ENCODE peak calls at places on chromosomes 4 and X, in four cellular contexts. O, J, E and I are unnamed samples. For H3K4me1, the result is how much of the 10 kb centered on the place peaks cover.

GRCh38 chr4:138688531-138689181 is 326.9 kb upstream of the NOCT start:
- DNase-seq in E (no peak), J (no peak), O (no peak), I (no peak)

GRCh38 chrX:129403974-129404669 is 119.2 kb downstream of the SMARCA1 start:
- DNase-seq in E (no peak), J (no peak), O (no peak), I (no peak)

GRCh38 chr4:71187399-71188196 is 151.2 kb upstream of the SLC4A4 start:
- DNase-seq in J (no peak), O (peak), E (peak), I (peak)

GRCh38 chr4:89653012-89653411 is 183.9 kb downstream of the SNCA start:
- DNase-seq in E (no peak), O (no peak), J (no peak), I (no peak)

GRCh38 chr4:140049024-140049923 is 104.7 kb downstream of the MAML3 start:
- DNase-seq in J (peak), O (peak), E (peak), I (peak)

GRCh38 chr4:122771724-122772123 is 39.2 kb downstream of the BBS12 start:
- DNase-seq in J (no peak), O (no peak), E (no peak), I (no peak)

GRCh38 chr4:69731826-69732225 is 28.6 kb downstream of the SULT1B1 start:
- DNase-seq in J (no peak), O (peak), E (no peak), I (no peak)

GRCh38 chrX:49040376-49040955 is 2.7 kb downstream of the TFE3 start:
- DNase-seq in O (peak), E (no peak), J (no peak), I (no peak)

GRCh38 chr4:21901831-21902230 is 46.7 kb downstream of the KCNIP4 start:
- DNase-seq in O (no peak), J (no peak), E (no peak), I (no peak)

GRCh38 chr4:94680131-94680862 is 77.5 kb upstream of the BMPR1B start:
- DNase-seq in J (no peak), O (no peak), E (no peak), I (no peak)

GRCh38 chr4:106201373-106201772 is 114.6 kb downstream of the TBCK start:
- DNase-seq in J (peak), E (no peak), O (peak), I (peak)

GRCh38 chrX:46456125-46456922 is 88.9 kb downstream of the ZNF674 start:
- DNase-seq in J (no peak), O (peak), E (no peak), I (no peak)

GRCh38 chr4:16627999-16628398 is 270.4 kb downstream of the LDB2 start:
- DNase-seq in O (peak), J (no peak), E (no peak), I (no peak)

GRCh38 chr4:73104695-73105094 is 35.2 kb upstream of the COX18 start:
- DNase-seq in E (no peak), O (no peak), J (no peak), I (no peak)

GRCh38 chr4:25767877-25768475 is 94.8 kb downstream of the SEL1L3 start:
- DNase-seq in O (peak), E (peak), J (peak), I (peak)

GRCh38 chr4:182846041-182846440 is 71.1 kb downstream of the DCTD start:
- DNase-seq in E (no peak), O (no peak), J (no peak), I (no peak)

GRCh38 chr4:42750091-42750490 is 93.2 kb upstream of the ATP8A1 start:
- DNase-seq in J (no peak), E (no peak), O (no peak), I (peak)

GRCh38 chr4:1809754-1810502 is 16.8 kb downstream of the FGFR3 start:
- DNase-seq in J (peak), E (peak), O (peak), I (peak)

GRCh38 chr4:163556169-163556568 is 61.7 kb downstream of the TMA16 start:
- DNase-seq in O (no peak), E (no peak), J (no peak), I (no peak)

DNA sequence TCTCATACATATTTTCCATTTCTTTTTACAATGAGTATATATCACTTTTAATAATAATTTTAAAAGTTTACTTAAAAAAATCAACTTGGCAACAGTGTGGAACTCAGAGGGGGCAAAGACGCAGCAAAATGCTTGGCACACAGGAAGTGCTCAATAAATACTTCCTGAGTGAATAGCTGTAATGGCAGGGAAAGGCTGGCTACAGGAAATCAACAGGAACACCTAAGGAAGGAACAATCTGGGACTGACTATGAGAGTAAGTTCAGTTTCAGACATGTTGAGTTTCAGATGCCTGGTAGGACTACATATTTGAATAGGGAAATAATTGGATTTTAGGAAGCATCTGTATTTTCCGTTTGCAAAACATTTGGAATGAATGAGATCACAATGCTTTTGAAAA is 137.6 kb downstream of the SCLT1 start:
- DNase-seq in O (no peak), J (no peak), E (no peak), I (no peak)
- H3K4me3 ChIP-seq in O (no peak), J (no peak), E (no peak), I (no peak)

DNA sequence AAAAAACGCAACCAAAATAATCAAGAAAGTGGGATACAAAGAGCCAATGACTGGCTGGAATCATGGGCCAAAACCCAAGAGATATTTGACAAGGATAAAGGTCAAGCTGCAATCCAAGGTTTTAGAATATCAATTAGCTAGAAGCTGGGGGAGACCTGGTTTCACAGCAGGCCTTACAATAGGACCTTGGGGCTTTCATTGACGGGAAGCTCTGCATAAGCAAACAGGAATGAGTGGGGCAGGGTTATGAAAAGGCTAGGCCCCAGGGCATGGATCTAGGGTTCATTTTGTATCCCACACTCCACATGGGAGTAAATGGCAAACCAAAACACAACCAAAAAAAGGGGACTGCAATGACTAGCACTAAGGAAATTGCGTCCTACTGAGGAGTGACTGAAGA is 215.3 kb downstream of the HS6ST2 start:
- DNase-seq in O (no peak), E (no peak), J (no peak), I (no peak)
- H3K4me1 ChIP-seq in O (under half), E (under half), J (under half), I (under half)

GRCh38 chr4:118995693-118996391 is 107.2 kb downstream of the SYNPO2 start:
- DNase-seq in E (no peak), J (no peak), O (no peak), I (no peak)

GRCh38 chr4:118991686-118992085 is 103.0 kb downstream of the SYNPO2 start:
- DNase-seq in E (no peak), J (no peak), O (no peak), I (no peak)

GRCh38 chr4:118993329-118993728 is 104.7 kb downstream of the SYNPO2 start:
- DNase-seq in J (no peak), E (no peak), O (no peak), I (no peak)

GRCh38 chr4:118992149-118992548 is 103.5 kb downstream of the SYNPO2 start:
- DNase-seq in J (no peak), E (no peak), O (no peak), I (no peak)

DNA sequence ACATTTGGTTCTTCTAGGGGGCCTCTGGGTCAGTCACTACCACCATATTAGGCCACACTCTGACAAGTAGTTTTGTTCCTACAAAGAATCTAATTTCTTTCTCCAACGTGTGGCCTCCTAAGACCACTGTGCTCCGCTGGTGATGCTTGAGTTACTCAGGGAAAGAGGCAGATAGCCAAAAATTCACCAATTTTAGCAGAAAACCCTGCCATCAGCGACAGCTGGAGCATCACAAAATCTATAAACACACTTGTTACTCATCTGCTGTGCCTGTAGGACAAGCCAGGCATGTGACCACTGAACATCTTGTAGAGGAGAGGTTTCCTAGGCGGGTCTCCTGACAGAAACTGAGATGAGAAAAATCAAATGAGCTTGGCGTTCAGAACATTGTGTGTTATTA is 105.4 kb downstream of the SYNPO2 start:
- DNase-seq in J (no peak), E (peak), O (no peak), I (peak)
- H3K27ac ChIP-seq in J (no peak), E (peak), O (no peak), I (peak)

GRCh38 chr4:187726485-187726884 is 269.1 kb upstream of the ZFP42 start:
- DNase-seq in J (no peak), E (no peak), O (no peak), I (no peak)
- H3K4me3 ChIP-seq in J (no peak), E (no peak), O (no peak), I (no peak)

DNA sequence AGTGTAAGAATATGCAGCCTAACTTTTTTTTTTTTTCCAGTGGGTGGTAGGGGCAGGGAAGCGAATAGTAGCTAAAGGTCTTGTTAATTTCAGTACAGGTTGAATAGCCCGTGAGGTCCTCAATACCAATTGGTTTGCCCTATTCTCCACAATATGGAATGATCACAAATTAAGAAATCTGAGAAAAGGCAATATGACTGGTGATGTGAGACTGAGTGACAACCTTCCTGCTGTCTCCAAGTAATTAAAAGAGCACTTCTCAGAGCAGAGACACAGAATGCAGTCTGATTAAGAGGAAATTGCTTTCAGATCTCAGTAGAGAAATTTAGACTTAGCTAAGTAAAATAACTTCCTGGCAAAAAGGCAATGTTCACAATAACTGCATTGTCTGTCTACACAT is 22.9 kb downstream of the GPR174 start:
- DNase-seq in E (no peak), J (no peak), O (no peak), I (no peak)
- H3K4me1 ChIP-seq in E (under half), J (under half), O (under half), I (under half)

DNA sequence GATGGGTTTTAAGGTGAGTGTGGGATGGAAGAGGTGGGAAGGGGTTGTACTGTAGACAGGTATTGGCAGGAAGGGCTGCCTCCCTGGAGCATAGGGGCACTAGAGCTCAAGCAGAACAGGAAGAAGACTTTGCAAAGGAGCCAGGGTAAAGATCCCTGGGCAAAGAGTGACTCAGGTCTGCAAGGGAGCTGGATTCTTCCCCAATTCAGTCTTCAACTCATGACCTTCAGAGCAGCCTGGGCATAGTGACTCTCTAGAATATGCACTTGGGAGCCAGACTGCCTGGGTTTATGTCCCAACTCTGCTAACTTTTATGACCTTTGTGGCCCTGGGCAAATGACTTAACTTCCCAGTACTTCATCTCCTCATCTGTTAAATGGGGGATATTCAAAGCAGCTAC is 4.0 kb downstream of the LONRF3 start:
- DNase-seq in E (no peak), J (no peak), O (no peak), I (no peak)
- H3K27ac ChIP-seq in E (no peak), J (no peak), O (no peak), I (no peak)

GRCh38 chr4:130403221-130403620 is 1307.3 kb downstream of the C4orf33 start:
- DNase-seq in O (no peak), E (no peak), J (no peak), I (no peak)
- H3K4me3 ChIP-seq in O (no peak), E (no peak), J (no peak), I (no peak)

DNA sequence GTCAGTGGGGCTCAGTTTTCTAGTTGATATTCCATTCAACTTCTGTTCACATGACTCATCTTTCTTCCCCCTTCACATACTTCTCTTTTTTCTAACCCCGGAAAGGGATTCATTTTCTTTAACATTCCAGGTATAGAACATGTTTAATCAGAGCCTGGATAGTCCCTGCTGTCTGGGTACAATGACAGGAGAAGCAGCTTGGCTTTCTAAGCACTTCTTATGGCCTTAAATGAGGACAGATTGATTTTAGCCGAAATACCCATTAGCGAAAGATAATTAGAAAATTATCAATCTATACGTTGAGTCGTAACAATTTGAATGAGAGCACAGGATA is 62.3 kb downstream of the PPP1R2C start:
- DNase-seq in E (no peak), J (no peak), O (no peak), I (no peak)
- H3K4me1 ChIP-seq in E (under half), J (under half), O (under half), I (under half)

GRCh38 chrX:153961292-153961691 is 10.3 kb downstream of the HCFC1 start:
- DNase-seq in E (no peak), O (no peak), J (no peak), I (no peak)

GRCh38 chrX:153958605-153959004 is 13.0 kb downstream of the HCFC1 start:
- DNase-seq in O (no peak), J (no peak), E (no peak), I (no peak)

GRCh38 chrX:153959649-153960048 is 12.0 kb downstream of the HCFC1 start:
- DNase-seq in O (no peak), E (no peak), J (no peak), I (no peak)

GRCh38 chrX:153960077-153960476 is 11.5 kb downstream of the HCFC1 start:
- DNase-seq in E (no peak), O (no peak), J (no peak), I (no peak)

GRCh38 chrX:153960786-153961185 is 10.8 kb downstream of the HCFC1 start:
- DNase-seq in E (no peak), J (no peak), O (no peak), I (no peak)
- H3K27ac ChIP-seq in E (no peak), J (no peak), O (no peak), I (no peak)